ENCODE peak calls at places on chromosomes 3 and 15, in seven cellular contexts. M is hypothalamus; B is HEK293T; F is naive thymus-derived CD4-positive, alpha-beta T cell; H is activated T-cell treated with anti-CD3 and anti-CD28 coated beads for 1 hour; V is T-helper 2 cell; S is Right ventricle myocardium superior. L is an unnamed sample.

GRCh38 chr3:32453346-32453745 is 49.3 kb downstream of the CMTM6 start:
- DNase-seq in M (no peak), B (no peak), F (no peak), H (no peak), V (no peak), S (no peak), L (no peak)

GRCh38 chr3:13148561-13149330 is 75.5 kb upstream of the IQSEC1 start:
- DNase-seq in M (no peak), B (no peak), F (no peak), H (no peak), V (no peak), S (no peak), L (peak; percentile 32)

GRCh38 chr3:54902286-54902685 is 25.6 kb downstream of the LRTM1 start:
- DNase-seq in M (no peak), B (no peak), F (no peak), H (no peak), V (no peak), S (no peak), L (no peak)

GRCh38 chr3:115418583-115418982 is 204.7 kb upstream of the GAP43 start:
- DNase-seq in M (no peak), B (no peak), F (peak; percentile 1), H (no peak), V (no peak), S (no peak), L (no peak)

GRCh38 chr3:55658297-55659022 is 171.4 kb upstream of the WNT5A start:
- DNase-seq in M (no peak), B (no peak), F (no peak), H (no peak), V (no peak), S (no peak), L (peak; percentile 65)

GRCh38 chr3:117526485-117527079 is 817.0 kb downstream of the TUSC7 start:
- DNase-seq in M (peak; percentile 10), B (no peak), F (no peak), H (no peak), V (no peak), S (no peak), L (no peak)

GRCh38 chr3:172076212-172076611 is 36.8 kb downstream of the FNDC3B start:
- DNase-seq in M (no peak), B (no peak), F (no peak), H (no peak), V (no peak), S (no peak), L (no peak)

GRCh38 chr15:101250331-101250730 is 1.5 kb downstream of the CHSY1 start:
- DNase-seq in M (no peak), B (no peak), F (no peak), H (no peak), V (no peak), S (no peak), L (no peak)

GRCh38 chr3:187130346-187131066 is 8.8 kb downstream of the RPL39L start:
- DNase-seq in M (no peak), B (no peak), F (peak; percentile 61), H (no peak), V (no peak), S (no peak), L (no peak)

GRCh38 chr3:14701676-14702075 is 26.7 kb downstream of the C3orf20 start:
- DNase-seq in M (no peak), B (no peak), F (no peak), H (no peak), V (no peak), S (no peak), L (no peak)

GRCh38 chr3:122231781-122232180 is 48.3 kb downstream of the CASR start:
- DNase-seq in M (no peak), B (no peak), F (no peak), H (no peak), V (no peak), S (no peak), L (no peak)

GRCh38 chr3:189945935-189946709 is 174.6 kb downstream of the P3H2 start:
- DNase-seq in M (no peak), B (no peak), F (no peak), H (no peak), V (no peak), S (no peak), L (no peak)

GRCh38 chr3:87997298-87997697 is 61.5 kb downstream of the CGGBP1 start:
- DNase-seq in M (no peak), B (no peak), F (no peak), H (no peak), V (no peak), S (no peak), L (no peak)

GRCh38 chr3:14234197-14235002 is 55.8 kb downstream of the LSM3 start:
- DNase-seq in M (no peak), B (no peak), F (no peak), H (no peak), V (no peak), S (no peak), L (no peak)

GRCh38 chr15:90184119-90184785 is 16.9 kb upstream of the SEMA4B start:
- DNase-seq in M (peak; percentile 59), B (peak; percentile 34), F (no peak), H (no peak), V (peak; percentile 21), S (peak; percentile 87), L (peak; percentile 91)

GRCh38 chr15:62390793-62391543 is 225.9 kb upstream of the C2CD4B start:
- DNase-seq in M (peak; percentile 52), B (peak; percentile 17), F (no peak), H (peak; percentile 2), V (peak; percentile 2), S (peak; percentile 61), L (peak; percentile 80)

GRCh38 chr3:189108032-189108431 is 63.7 kb upstream of the TPRG1 start:
- DNase-seq in M (no peak), B (no peak), F (no peak), H (no peak), V (no peak), S (no peak), L (no peak)

GRCh38 chr3:127612966-127613365 is 14.8 kb downstream of the MCM2 start:
- DNase-seq in M (no peak), B (no peak), F (no peak), H (no peak), V (no peak), S (no peak), L (no peak)

GRCh38 chr3:182115328-182116045 is 403.8 kb downstream of the SOX2 start:
- DNase-seq in M (no peak), B (no peak), F (no peak), H (no peak), V (no peak), S (no peak), L (no peak)

GRCh38 chr3:15974647-15975046 is 176.9 kb upstream of the ANKRD28 start:
- DNase-seq in M (no peak), B (peak; percentile 52), F (no peak), H (no peak), V (no peak), S (no peak), L (no peak)

GRCh38 chr3:64815691-64816225 is 128.0 kb upstream of the ADAMTS9 start:
- DNase-seq in M (no peak), B (no peak), F (no peak), H (no peak), V (no peak), S (no peak), L (no peak)

GRCh38 chr15:89947338-89947829 is 34.6 kb upstream of the ARPIN start:
- DNase-seq in M (no peak), B (no peak), F (no peak), H (no peak), V (no peak), S (no peak), L (no peak)

GRCh38 chr15:64622410-64623260 is 152.8 kb downstream of the RBPMS2 start:
- DNase-seq in M (no peak), B (no peak), F (peak; percentile 66), H (peak; percentile 17), V (peak; percentile 9), S (no peak), L (no peak)

GRCh38 chr15:64045774-64046346 is 425 bp downstream of the DAPK2 start:
- DNase-seq in M (no peak), B (no peak), F (peak; percentile 22), H (no peak), V (no peak), S (peak; percentile 67), L (no peak)

GRCh38 chr15:88542342-88542733 is 4.1 kb downstream of the DET1 start:
- DNase-seq in M (no peak), B (no peak), F (no peak), H (no peak), V (no peak), S (no peak), L (no peak)

GRCh38 chr3:105867690-105868449 is 942 bp downstream of the CBLB start:
- DNase-seq in M (no peak), B (no peak), F (peak; percentile 32), H (no peak), V (no peak), S (no peak), L (no peak)

GRCh38 chr3:58557496-58557895 is 19.7 kb downstream of the FAM107A start:
- DNase-seq in M (no peak), B (no peak), F (no peak), H (no peak), V (no peak), S (no peak), L (no peak)

GRCh38 chr3:98732239-98733054 is 30.7 kb upstream of the ST3GAL6 start:
- DNase-seq in M (peak; percentile 60), B (peak; percentile 54), F (peak; percentile 6), H (no peak), V (no peak), S (peak; percentile 79), L (peak; percentile 73)

GRCh38 chr3:124669470-124669869 is 60.8 kb upstream of the UMPS start:
- DNase-seq in M (no peak), B (no peak), F (no peak), H (no peak), V (no peak), S (no peak), L (no peak)

GRCh38 chr3:39121626-39122025 is 14.1 kb downstream of the TTC21A start:
- DNase-seq in M (no peak), B (no peak), F (no peak), H (no peak), V (no peak), S (no peak), L (no peak)

GRCh38 chr3:197029511-197030167 is at the start of gene MELTF:
- DNase-seq in M (no peak), B (peak; percentile 83), F (peak; percentile 87), H (peak; percentile 61), V (peak; percentile 65), S (peak; percentile 82), L (peak; percentile 77)

GRCh38 chr15:76285241-76285825 is 25.9 kb downstream of the ETFA start:
- DNase-seq in M (no peak), B (no peak), F (no peak), H (no peak), V (no peak), S (no peak), L (no peak)

GRCh38 chr3:161043343-161044035 is 61.7 kb downstream of the B3GALNT1 start:
- DNase-seq in M (no peak), B (no peak), F (no peak), H (no peak), V (no peak), S (no peak), L (no peak)

GRCh38 chr3:155572085-155572484 is 172.8 kb downstream of the PLCH1 start:
- DNase-seq in M (no peak), B (no peak), F (no peak), H (no peak), V (no peak), S (no peak), L (no peak)

GRCh38 chr3:149021830-149022229 is 30.5 kb downstream of the GYG1 start:
- DNase-seq in M (no peak), B (no peak), F (no peak), H (no peak), V (no peak), S (no peak), L (no peak)

GRCh38 chr3:73498764-73499622 is 125.7 kb downstream of the PDZRN3 start:
- DNase-seq in M (no peak), B (no peak), F (no peak), H (no peak), V (no peak), S (peak; percentile 47), L (no peak)

GRCh38 chr3:122992628-122993570 is 34.7 kb downstream of the SEMA5B start:
- DNase-seq in M (peak; percentile 13), B (no peak), F (no peak), H (no peak), V (no peak), S (no peak), L (no peak)

GRCh38 chr3:47716656-47717055 is 65.0 kb downstream of the SMARCC1 start:
- DNase-seq in M (no peak), B (no peak), F (no peak), H (no peak), V (no peak), S (no peak), L (no peak)

L was measured in suprapubic skin.